ENCODE peak calls at places on chromosomes 16 and 17, in four cellular contexts. N, Q, C and D are unnamed samples. For H3K4me1, the result is how much of the 10 kb centered on the place peaks cover.

GRCh38 chr16:65099607-65100006 is 22.3 kb downstream of the CDH11 start:
- ATAC-seq in Q (no peak), C (no peak), N (no peak), D (no peak)

GRCh38 chr16:56226187-56226586 is 34.9 kb downstream of the GNAO1 start:
- ATAC-seq in N (no peak), Q (peak), C (peak), D (no peak)

GRCh38 chr16:65828296-65828695 is 538.2 kb upstream of the CDH5 start:
- ATAC-seq in Q (no peak), C (no peak), N (no peak), D (no peak)

GRCh38 chr17:41939044-41939695 is 8.8 kb downstream of the ODAD4 start:
- ATAC-seq in Q (peak), C (no peak), N (no peak), D (no peak)

GRCh38 chr17:350706-351435 is 1.7 kb downstream of the RPH3AL start:
- ATAC-seq in C (peak), Q (peak), N (peak), D (peak)

GRCh38 chr17:17225901-17226300 is 11.1 kb downstream of the FLCN start:
- ATAC-seq in C (no peak), N (no peak), Q (no peak), D (no peak)

GRCh38 chr17:73851921-73852320 is 207.7 kb upstream of the SDK2 start:
- ATAC-seq in C (no peak), Q (no peak), N (no peak), D (no peak)

GRCh38 chr16:72371307-72372081 is 199.5 kb upstream of the PMFBP1 start:
- ATAC-seq in Q (no peak), C (peak), N (peak), D (no peak)

GRCh38 chr17:39365252-39365651 is 36.2 kb downstream of the FBXL20 start:
- ATAC-seq in Q (peak), N (peak), C (no peak), D (peak)
- H3K4me3 ChIP-seq in Q (no peak), N (no peak), C (no peak), D (no peak)

DNA sequence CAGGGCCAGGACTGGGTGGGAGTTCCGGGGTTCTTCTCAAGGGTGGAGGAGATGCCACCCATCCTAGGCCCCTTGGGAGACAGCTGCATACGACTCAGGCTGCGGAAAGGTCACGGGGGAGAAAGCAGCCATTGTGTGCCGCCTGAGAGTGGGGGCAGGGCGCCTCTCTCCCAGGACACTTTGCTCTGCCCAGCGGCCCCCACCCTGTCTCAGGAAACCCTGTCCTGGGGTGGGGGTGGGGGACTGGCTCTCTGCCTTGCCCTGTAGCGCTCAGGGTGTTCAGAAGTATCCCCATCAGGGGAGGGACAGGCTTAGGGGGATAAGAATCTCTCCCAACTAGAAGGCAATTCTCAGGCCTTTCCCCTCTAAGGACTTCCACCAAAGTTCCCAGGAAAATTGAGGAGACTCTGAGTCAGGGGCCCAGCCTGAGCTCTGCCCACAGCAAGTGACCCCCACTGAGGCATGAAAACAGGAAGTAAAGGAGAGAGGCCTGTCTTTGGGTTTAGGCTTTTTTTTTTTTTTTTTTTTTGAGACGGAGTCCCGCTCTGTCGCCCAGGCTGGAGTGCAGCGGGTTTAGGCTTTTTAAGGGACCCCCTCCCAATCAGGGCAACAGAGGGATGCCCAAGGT is 4.9 kb downstream of the GIT1 start:
- ATAC-seq in N (no peak), Q (peak), C (no peak), D (no peak)
- H3K4me1 ChIP-seq in N (under half), Q (half or more), C (under half), D (under half)

DNA sequence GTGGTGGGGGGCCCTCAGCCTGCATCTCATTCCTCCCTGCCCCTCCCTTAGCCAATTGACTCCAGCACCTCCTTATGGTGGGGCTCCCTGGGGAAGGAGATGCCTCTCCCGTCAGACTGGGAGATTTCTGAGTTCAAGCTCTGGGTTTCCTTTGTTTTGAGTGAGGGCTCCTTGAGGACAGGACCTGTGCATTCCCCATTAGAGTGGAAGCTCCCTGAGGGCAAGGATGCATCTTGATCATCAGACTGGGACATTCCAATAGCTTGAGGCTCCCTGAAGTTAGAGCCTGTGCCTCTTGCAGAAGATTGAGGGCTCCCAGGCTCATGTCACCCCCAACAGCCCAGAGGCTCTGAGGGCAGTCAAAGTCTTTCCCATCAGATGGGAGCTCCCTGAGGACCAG is 23.6 kb downstream of the TNS4 start:
- ATAC-seq in N (no peak), C (no peak), Q (no peak), D (no peak)
- TF ChIP-seq CTCF in N (no peak), C (no peak), Q (no peak), D (no peak)

DNA sequence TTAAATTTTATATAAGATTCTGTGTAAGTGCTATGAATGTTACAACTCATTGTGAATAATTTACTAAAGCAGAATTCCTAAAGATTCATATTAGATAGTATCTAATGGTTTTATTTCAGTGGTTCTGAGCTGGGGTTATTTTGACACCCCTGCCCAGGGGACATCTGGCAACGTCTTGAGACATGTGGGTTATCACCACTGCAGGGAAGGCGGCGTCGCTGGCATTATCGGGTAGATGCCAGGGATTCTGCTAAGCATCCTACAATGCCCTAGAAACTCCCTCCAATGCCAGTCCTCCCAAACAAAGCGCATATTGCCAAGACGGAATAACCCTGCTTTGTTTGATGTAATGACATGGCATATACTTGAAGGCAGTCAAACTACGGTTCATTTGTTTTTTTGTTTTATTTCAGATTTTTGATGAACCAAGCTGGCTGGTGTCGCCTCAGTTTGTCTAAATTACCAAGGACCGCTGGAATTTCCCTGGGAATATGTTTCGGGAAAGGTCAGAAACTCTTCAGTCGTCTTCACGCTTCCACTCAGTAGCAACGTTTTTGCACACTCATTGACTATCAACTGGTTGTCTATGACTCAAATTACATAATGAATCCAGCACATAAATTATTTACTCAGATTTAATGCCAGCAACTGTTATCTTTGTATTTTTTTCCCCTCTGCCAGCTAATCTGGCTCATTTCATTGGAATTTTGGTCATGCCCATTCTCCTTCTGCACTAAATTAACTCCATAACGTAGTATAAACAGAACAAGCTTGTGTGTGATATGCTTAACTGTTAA is 372.5 kb upstream of the ZFHX3 start:
- ATAC-seq in Q (no peak), N (no peak), C (no peak), D (no peak)
- H3K4me3 ChIP-seq in Q (no peak), N (no peak), C (no peak), D (no peak)